ENCODE peak calls at places on chromosomes 2 and 18, in seven cellular contexts. One of them, this sample, is unnamed.

GRCh38 chr2:9240745-9241144 is 34.1 kb downstream of the ASAP2 start:
- DNase-seq in nephron progenitor cell: no peak
- DNase-seq in C1 segment of cervical spinal cord: no peak
- DNase-seq in neural crest cell: no peak
- DNase-seq in stimulated activated CD4-positive, alpha-beta T cell treated with anti-CD3 and anti-CD28 coated beads, Interleukin-15, amount 100 ng/mL, for 1 hour: peak; percentile 5
- DNase-seq in chondrocyte: no peak
- DNase-seq in SK-N-DZ: no peak
- DNase-seq in this sample: peak; percentile 24

GRCh38 chr2:56191617-56192016 is 7.8 kb downstream of the CCDC85A start:
- DNase-seq in nephron progenitor cell: peak; percentile 20
- DNase-seq in SK-N-DZ: peak; percentile 21
- DNase-seq in C1 segment of cervical spinal cord: peak; percentile 16
- DNase-seq in chondrocyte: no peak
- DNase-seq in stimulated activated CD4-positive, alpha-beta T cell treated with anti-CD3 and anti-CD28 coated beads, Interleukin-15, amount 100 ng/mL, for 1 hour: no peak
- DNase-seq in neural crest cell: no peak
- DNase-seq in this sample: peak; percentile 59

GRCh38 chr18:30713299-30713698 is 329.2 kb downstream of the DSC3 start:
- DNase-seq in stimulated activated CD4-positive, alpha-beta T cell treated with anti-CD3 and anti-CD28 coated beads, Interleukin-15, amount 100 ng/mL, for 1 hour: no peak
- DNase-seq in SK-N-DZ: no peak
- DNase-seq in nephron progenitor cell: no peak
- DNase-seq in chondrocyte: no peak
- DNase-seq in C1 segment of cervical spinal cord: no peak
- DNase-seq in neural crest cell: no peak
- DNase-seq in this sample: no peak

GRCh38 chr2:182784777-182785176 is 68.7 kb downstream of the DNAJC10 start:
- DNase-seq in nephron progenitor cell: no peak
- DNase-seq in stimulated activated CD4-positive, alpha-beta T cell treated with anti-CD3 and anti-CD28 coated beads, Interleukin-15, amount 100 ng/mL, for 1 hour: no peak
- DNase-seq in C1 segment of cervical spinal cord: no peak
- DNase-seq in neural crest cell: no peak
- DNase-seq in chondrocyte: no peak
- DNase-seq in SK-N-DZ: peak; percentile 57
- DNase-seq in this sample: no peak

GRCh38 chr2:204846471-204846870 is 301.2 kb downstream of the PARD3B start:
- DNase-seq in stimulated activated CD4-positive, alpha-beta T cell treated with anti-CD3 and anti-CD28 coated beads, Interleukin-15, amount 100 ng/mL, for 1 hour: no peak
- DNase-seq in chondrocyte: no peak
- DNase-seq in nephron progenitor cell: no peak
- DNase-seq in neural crest cell: no peak
- DNase-seq in C1 segment of cervical spinal cord: no peak
- DNase-seq in SK-N-DZ: no peak
- DNase-seq in this sample: no peak

GRCh38 chr18:68803371-68803770 is 5.5 kb downstream of the CCDC102B start:
- DNase-seq in C1 segment of cervical spinal cord: no peak
- DNase-seq in nephron progenitor cell: no peak
- DNase-seq in SK-N-DZ: no peak
- DNase-seq in stimulated activated CD4-positive, alpha-beta T cell treated with anti-CD3 and anti-CD28 coated beads, Interleukin-15, amount 100 ng/mL, for 1 hour: no peak
- DNase-seq in neural crest cell: no peak
- DNase-seq in chondrocyte: no peak
- DNase-seq in this sample: no peak

GRCh38 chr2:107534926-107535325 is 291.8 kb upstream of the RGPD4 start:
- DNase-seq in chondrocyte: no peak
- DNase-seq in stimulated activated CD4-positive, alpha-beta T cell treated with anti-CD3 and anti-CD28 coated beads, Interleukin-15, amount 100 ng/mL, for 1 hour: no peak
- DNase-seq in SK-N-DZ: no peak
- DNase-seq in nephron progenitor cell: no peak
- DNase-seq in C1 segment of cervical spinal cord: no peak
- DNase-seq in neural crest cell: no peak
- DNase-seq in this sample: no peak

GRCh38 chr18:3526421-3527354 is 76.7 kb downstream of the TGIF1 start:
- DNase-seq in stimulated activated CD4-positive, alpha-beta T cell treated with anti-CD3 and anti-CD28 coated beads, Interleukin-15, amount 100 ng/mL, for 1 hour: no peak
- DNase-seq in SK-N-DZ: peak; percentile 70
- DNase-seq in neural crest cell: peak; percentile 10
- DNase-seq in C1 segment of cervical spinal cord: peak; percentile 36
- DNase-seq in nephron progenitor cell: peak; percentile 9
- DNase-seq in chondrocyte: no peak
- DNase-seq in this sample: no peak

GRCh38 chr2:42100696-42101585 is 53.1 kb downstream of the PKDCC start:
- DNase-seq in nephron progenitor cell: peak; percentile 45
- DNase-seq in C1 segment of cervical spinal cord: peak; percentile 60
- DNase-seq in chondrocyte: peak; percentile 90
- DNase-seq in stimulated activated CD4-positive, alpha-beta T cell treated with anti-CD3 and anti-CD28 coated beads, Interleukin-15, amount 100 ng/mL, for 1 hour: peak; percentile 43
- DNase-seq in SK-N-DZ: no peak
- DNase-seq in neural crest cell: no peak
- DNase-seq in this sample: no peak